ENCODE peak calls at places on chromosome 1, in five cellular contexts. Z is germinal center; J is stimulated activated effector memory CD8-positive, alpha-beta T cell treated with anti-CD3 and anti-CD28 coated beads, Interleukin-12 subunit alpha, Interleukin-12 subunit beta, amount 100 ng/mL, for 72 hours; W is ELR; O is aorta. K is an unnamed sample.

GRCh38 chr1:226820935-226821718 is 49.3 kb upstream of the PSEN2 start:
- DNase-seq in O (peak; percentile 86), Z (no peak), J (no peak), W (peak; percentile 96), K (peak; percentile 68)

GRCh38 chr1:49036700-49037099 is 260.0 kb upstream of the BEND5 start:
- DNase-seq in W (no peak), Z (no peak), O (no peak), J (no peak), K (no peak)

GRCh38 chr1:222654849-222655248 is 37.0 kb downstream of the MIA3 start:
- DNase-seq in Z (peak; percentile 41), J (peak; percentile 31), W (peak; percentile 73), O (peak; percentile 65), K (peak; percentile 42)

GRCh38 chr1:36874271-36875017 is 159.9 kb downstream of the GRIK3 start:
- DNase-seq in Z (no peak), J (no peak), O (peak; percentile 36), W (no peak), K (no peak)

GRCh38 chr1:36387141-36387949 is 1.6 kb upstream of the STK40 start:
- DNase-seq in W (peak; percentile 74), Z (no peak), J (no peak), O (peak; percentile 76), K (no peak)

GRCh38 chr1:235502601-235503332 is 1.5 kb downstream of the B3GALNT2 start:
- DNase-seq in O (no peak), J (no peak), Z (no peak), W (peak; percentile 51), K (no peak)

GRCh38 chr1:170481000-170481399 is 51.0 kb upstream of the GORAB start:
- DNase-seq in J (no peak), O (no peak), Z (no peak), W (no peak), K (no peak)

GRCh38 chr1:119885903-119886783 is 10.2 kb downstream of the ADAM30 start:
- DNase-seq in J (peak; percentile 53), O (no peak), W (peak; percentile 63), Z (peak; percentile 52), K (peak; percentile 41)

GRCh38 chr1:54407957-54408700 is 1.9 kb upstream of the SSBP3 start:
- DNase-seq in Z (no peak), O (no peak), W (peak; percentile 90), J (no peak), K (no peak)

GRCh38 chr1:221100196-221100950 is 221.1 kb downstream of the HLX start:
- DNase-seq in Z (no peak), O (no peak), J (no peak), W (peak; percentile 90), K (no peak)

GRCh38 chr1:206772228-206773002 is at the start of gene IL10:
- DNase-seq in J (no peak), Z (peak; percentile 42), O (no peak), W (no peak), K (no peak)